ENCODE peak calls at places on chromosome 1, in four cellular contexts. S, M, L and X are unnamed samples.

GRCh38 chr1:153945131-153945794 is 1.3 kb downstream of the DENND4B start:
- DNase-seq in S (peak), M (no peak), L (no peak), X (peak)

GRCh38 chr1:44507490-44508396 is 102.7 kb downstream of the RNF220 start:
- DNase-seq in S (no peak), M (no peak), L (peak), X (no peak)

GRCh38 chr1:101846820-101847219 is 149.9 kb downstream of the OLFM3 start:
- DNase-seq in S (no peak), M (peak), L (peak), X (no peak)

GRCh38 chr1:150535511-150536281 is 13.5 kb upstream of the ADAMTSL4 start:
- DNase-seq in S (peak), M (peak), L (no peak), X (peak)

GRCh38 chr1:34794001-34794789 is 1.4 kb downstream of the GJA4 start:
- DNase-seq in S (no peak), M (no peak), L (no peak), X (no peak)

GRCh38 chr1:94039514-94039870 is 81.5 kb downstream of the ABCA4 start:
- DNase-seq in S (peak), M (peak), L (peak), X (peak)

GRCh38 chr1:182634306-182635072 is 30.3 kb upstream of the RGS16 start:
- DNase-seq in S (no peak), M (no peak), L (no peak), X (no peak)

GRCh38 chr1:178057863-178058576 is 35.9 kb upstream of the RASAL2 start:
- DNase-seq in S (peak), M (peak), L (no peak), X (peak)

GRCh38 chr1:6245869-6246496 is 2.0 kb downstream of the HES3 start:
- DNase-seq in S (no peak), M (peak), L (no peak), X (no peak)

GRCh38 chr1:229231754-229232119 is 39.2 kb upstream of the RAB4A start:
- DNase-seq in S (no peak), M (no peak), L (no peak), X (no peak)

GRCh38 chr1:111507411-111508201 is 4.2 kb upstream of the ADORA3 start:
- DNase-seq in S (peak), M (peak), L (peak), X (no peak)

GRCh38 chr1:207181838-207182237 is 77.8 kb downstream of the C4BPA start:
- DNase-seq in S (no peak), M (no peak), L (no peak), X (no peak)

GRCh38 chr1:145935708-145936107 is 8.4 kb upstream of the RBM8A start:
- DNase-seq in S (no peak), M (no peak), L (no peak), X (no peak)
- H2BK15ac ChIP-seq in S (no peak), M (no peak), L (no peak), X (no peak)

GRCh38 chr1:32275424-32275823 is 16.5 kb upstream of the HDAC1 start:
- DNase-seq in S (no peak), M (peak), L (no peak), X (no peak)

GRCh38 chr1:32274646-32275340 is 17.1 kb upstream of the HDAC1 start:
- DNase-seq in S (no peak), M (peak), L (no peak), X (no peak)

GRCh38 chr1:32272557-32273388 is 19.1 kb upstream of the HDAC1 start:
- DNase-seq in S (no peak), M (no peak), L (no peak), X (no peak)

GRCh38 chr1:32276328-32276727 is 15.6 kb upstream of the HDAC1 start:
- DNase-seq in S (no peak), M (no peak), L (no peak), X (no peak)

GRCh38 chr1:32273389-32274208 is 18.3 kb upstream of the HDAC1 start:
- DNase-seq in S (peak), M (peak), L (no peak), X (peak)
- H2BK15ac ChIP-seq in S (peak), M (no peak), L (no peak), X (peak)

DNA sequence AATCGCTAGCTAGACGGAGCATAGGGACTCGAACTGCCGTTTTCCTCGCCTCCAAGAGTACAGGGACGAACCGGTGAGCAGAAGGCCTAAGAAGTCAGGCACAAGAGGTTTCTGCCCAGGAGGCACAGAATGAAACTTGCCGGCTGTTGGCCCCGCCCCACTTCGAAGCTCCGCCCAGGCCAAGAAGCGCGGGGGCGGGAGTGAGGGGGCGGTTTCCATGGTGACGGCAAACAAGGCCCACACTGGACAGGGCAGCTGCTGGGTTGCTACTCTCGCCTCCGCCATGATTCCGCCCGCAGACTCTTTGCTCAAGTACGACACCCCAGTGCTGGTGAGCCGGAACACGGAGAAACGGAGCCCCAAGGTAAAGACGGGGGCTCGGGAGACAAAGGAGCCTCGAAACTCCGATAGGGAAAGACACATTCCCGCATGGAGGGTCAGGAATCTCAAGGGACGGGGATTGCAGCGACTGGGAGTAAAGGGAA is at the start of gene DNALI1:
- DNase-seq in S (peak), M (peak), L (peak), X (peak)
- H2BK15ac ChIP-seq in S (peak), M (no peak), L (peak), X (no peak)

GRCh38 chr1:155308493-155309422 is at the start of gene FDPS:
- DNase-seq in S (peak), M (peak), L (peak), X (peak)
- H2BK15ac ChIP-seq in S (peak), M (no peak), L (no peak), X (peak)